ENCODE peak calls at places on chromosomes 7 and 10, in six cellular contexts. Q is IMR-90, L is neuronal stem cell, P is mesenchymal stem cell, Z is H9, I is H1. N is an unnamed sample.

GRCh38 chr10:34670101-34670500 is 145.0 kb downstream of the PARD3 start:
- DNase-seq in Z (no peak), I (no peak), L (no peak), Q (no peak), P (no peak), N (no peak)

GRCh38 chr10:120131183-120131582 is 238.7 kb downstream of the SEC23IP start:
- DNase-seq in P (no peak), I (peak), Z (peak), Q (no peak), L (peak), N (peak)

GRCh38 chr7:100483728-100484635 is at the start of gene NYAP1:
- DNase-seq in Q (peak), L (peak), Z (peak), P (peak), I (no peak), N (peak)

GRCh38 chr10:34748767-34749166 is 66.3 kb downstream of the PARD3 start:
- DNase-seq in Z (no peak), L (no peak), Q (no peak), I (no peak), P (no peak), N (no peak)

GRCh38 chr10:76301950-76302349 is 870.5 kb downstream of the LRMDA start:
- DNase-seq in Q (no peak), L (no peak), Z (no peak), P (no peak), I (no peak), N (no peak)

GRCh38 chr7:50982626-50983025 is 199.9 kb upstream of the GRB10 start:
- DNase-seq in Z (peak), I (no peak), L (no peak), Q (no peak), P (no peak), N (no peak)

GRCh38 chr10:71657604-71658348 is 61.8 kb downstream of the C10orf105 start:
- DNase-seq in P (no peak), I (peak), L (peak), Q (no peak), Z (peak), N (no peak)

GRCh38 chr7:50633414-50633710 is 68.2 kb upstream of the DDC start:
- DNase-seq in Q (peak), Z (no peak), P (peak), L (no peak), I (no peak), N (peak)

GRCh38 chr10:75191821-75192568 is 18.6 kb upstream of the VDAC2 start:
- DNase-seq in I (no peak), Q (peak), L (no peak), P (peak), Z (no peak), N (peak)

GRCh38 chr7:26485421-26486019 is 193.9 kb downstream of the SNX10 start:
- DNase-seq in I (no peak), Z (no peak), L (no peak), P (peak), Q (no peak), N (no peak)

GRCh38 chr7:140242057-140243031 is 65.6 kb upstream of the KDM7A start:
- DNase-seq in Z (no peak), L (no peak), P (no peak), Q (no peak), I (no peak), N (no peak)

GRCh38 chr10:78185693-78186055 is 152.0 kb downstream of the RPS24 start:
- DNase-seq in P (no peak), I (no peak), Q (no peak), Z (no peak), L (no peak), N (no peak)

GRCh38 chr10:87623191-87623590 is 36.5 kb upstream of the PAPSS2 start:
- DNase-seq in Z (no peak), L (no peak), Q (no peak), P (no peak), I (no peak), N (no peak)

GRCh38 chr10:49362596-49363260 is 33.2 kb downstream of the DRGX start:
- DNase-seq in P (no peak), I (no peak), Q (no peak), L (no peak), Z (no peak), N (no peak)

GRCh38 chr7:78326189-78326588 is 527.6 kb downstream of the PHTF2 start:
- DNase-seq in Q (peak), P (peak), L (no peak), Z (no peak), I (no peak), N (peak)

GRCh38 chr10:129929343-129930297 is 34.5 kb downstream of the EBF3 start:
- DNase-seq in Q (no peak), Z (peak), L (no peak), I (no peak), P (no peak), N (no peak)

GRCh38 chr7:133668296-133669060 is 415.6 kb downstream of the EXOC4 start:
- DNase-seq in I (no peak), Q (peak), L (no peak), Z (no peak), P (no peak), N (no peak)

GRCh38 chr7:2398506-2398905 is 4.9 kb upstream of the CHST12 start:
- DNase-seq in L (no peak), P (no peak), I (no peak), Q (no peak), Z (no peak), N (no peak)

GRCh38 chr7:41045556-41046123 is 657.2 kb downstream of the INHBA start:
- DNase-seq in P (no peak), I (no peak), L (no peak), Z (peak), Q (no peak), N (peak)

GRCh38 chr10:76012928-76013327 is 581.5 kb downstream of the LRMDA start:
- DNase-seq in Z (no peak), Q (no peak), P (no peak), L (peak), I (no peak), N (no peak)

GRCh38 chr10:107576746-107577145 is 412.2 kb upstream of the SORCS1 start:
- DNase-seq in I (no peak), Q (no peak), P (no peak), L (no peak), Z (no peak), N (no peak)

GRCh38 chr10:110840225-110840922 is 31.4 kb upstream of the PDCD4 start:
- DNase-seq in P (no peak), L (no peak), Q (no peak), I (no peak), Z (no peak), N (no peak)

GRCh38 chr10:35421553-35422178 is 85.4 kb downstream of the CCNY start:
- DNase-seq in Q (peak), L (no peak), P (peak), I (no peak), Z (no peak), N (peak)

GRCh38 chr7:31850066-31850465 is 163.1 kb downstream of the PPP1R17 start:
- DNase-seq in L (no peak), Z (no peak), Q (peak), I (no peak), P (peak), N (no peak)

GRCh38 chr10:48442090-48442808 is 135.8 kb downstream of the MAPK8 start:
- DNase-seq in Q (no peak), P (no peak), Z (peak), I (no peak), L (no peak), N (no peak)

GRCh38 chr10:85741626-85742300 is 624.8 kb downstream of the GRID1 start:
- DNase-seq in L (no peak), P (no peak), I (no peak), Q (no peak), Z (no peak), N (no peak)

GRCh38 chr7:26492816-26493215 is 201.2 kb downstream of the SNX10 start:
- DNase-seq in Z (no peak), L (no peak), Q (no peak), P (no peak), I (no peak), N (no peak)

GRCh38 chr10:35448687-35449662 is 112.7 kb downstream of the CCNY start:
- DNase-seq in Q (no peak), I (no peak), L (no peak), P (peak), Z (no peak), N (no peak)

GRCh38 chr10:16656886-16657285 is 135.2 kb upstream of the C1QL3 start:
- DNase-seq in Z (no peak), Q (no peak), I (no peak), P (no peak), L (no peak), N (no peak)

GRCh38 chr10:133453516-133454203 is at the start of gene SCART1:
- DNase-seq in I (no peak), Z (no peak), Q (no peak), P (no peak), L (no peak), N (no peak)

GRCh38 chr10:97505152-97505551 is 6.4 kb downstream of the UBTD1 start:
- DNase-seq in P (no peak), Z (no peak), L (no peak), I (no peak), Q (no peak), N (no peak)

GRCh38 chr10:133355991-133356390 is 1.8 kb downstream of the FUOM start:
- DNase-seq in P (no peak), Z (no peak), I (no peak), Q (no peak), L (no peak), N (no peak)

GRCh38 chr10:3415038-3415736 is 242.6 kb upstream of the PITRM1 start:
- DNase-seq in L (no peak), P (no peak), Z (no peak), Q (no peak), I (no peak), N (no peak)

GRCh38 chr7:116429986-116430619 is 69.4 kb upstream of the CAV2 start:
- DNase-seq in Z (no peak), I (no peak), P (no peak), L (no peak), Q (no peak), N (no peak)

GRCh38 chr7:155094636-155095035 is 24.5 kb downstream of the HTR5A start:
- DNase-seq in L (no peak), I (no peak), Q (no peak), P (no peak), Z (no peak), N (no peak)

GRCh38 chr7:155090647-155091046 is 20.5 kb downstream of the HTR5A start:
- DNase-seq in I (no peak), L (no peak), Q (no peak), P (no peak), Z (no peak), N (no peak)

GRCh38 chr7:155097338-155097737 is 27.2 kb downstream of the HTR5A start:
- DNase-seq in P (no peak), I (no peak), Z (no peak), L (no peak), Q (no peak), N (no peak)

DNA sequence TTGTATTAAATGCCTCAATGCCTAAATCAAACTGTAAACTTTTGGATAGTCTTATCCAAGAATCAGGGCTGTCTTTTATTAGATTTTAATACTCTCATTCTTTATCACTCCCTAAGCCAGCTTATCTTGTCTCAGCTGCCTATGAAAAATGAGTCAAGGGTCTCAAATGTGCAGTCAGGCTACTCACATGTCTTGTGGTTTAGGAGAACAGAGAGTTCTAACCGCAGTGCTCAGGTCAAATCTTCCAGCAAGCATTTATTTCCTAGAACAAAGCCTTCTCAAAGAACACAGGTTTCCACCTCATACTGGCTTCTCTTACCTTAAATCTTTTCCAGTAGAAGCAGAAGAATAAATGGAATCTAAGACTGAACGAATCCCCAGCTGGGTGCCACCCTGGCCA is 23.5 kb downstream of the HTR5A start:
- DNase-seq in I (no peak), Z (no peak), Q (no peak), P (no peak), L (no peak), N (no peak)
- H3K4me2 ChIP-seq in I (no peak), Z (no peak), Q (no peak), P (no peak), L (no peak), N (no peak)

GRCh38 chr7:71511361-71511807 is 379.4 kb downstream of the GALNT17 start:
- DNase-seq in P (no peak), Q (no peak), L (no peak), Z (peak), I (peak), N (no peak)
- H2BK5ac ChIP-seq in P (no peak), Q (no peak), L (no peak), Z (no peak), I (peak), N (no peak)

GRCh38 chr7:138033241-138033640 is 31.4 kb upstream of the CREB3L2 start:
- DNase-seq in I (no peak), L (no peak), Z (no peak), Q (no peak), P (no peak), N (no peak)
- H3K14ac ChIP-seq in I (no peak), L (no peak), Z (no peak), Q (no peak), P (no peak), N (no peak)

GRCh38 chr7:112171673-112172072 is 34.5 kb downstream of the DOCK4 start:
- DNase-seq in Q (no peak), I (no peak), P (no peak), Z (no peak), L (no peak), N (no peak)

GRCh38 chr7:112174192-112174591 is 32.0 kb downstream of the DOCK4 start:
- DNase-seq in L (no peak), I (no peak), Z (no peak), P (no peak), Q (no peak), N (no peak)

GRCh38 chr7:112176241-112176640 is 30.0 kb downstream of the DOCK4 start:
- DNase-seq in P (no peak), L (no peak), I (no peak), Z (no peak), Q (no peak), N (no peak)

GRCh38 chr7:112176693-112177415 is 29.3 kb downstream of the DOCK4 start:
- DNase-seq in Z (no peak), I (no peak), Q (no peak), L (no peak), P (no peak), N (peak)

GRCh38 chr7:112173214-112173905 is 32.8 kb downstream of the DOCK4 start:
- DNase-seq in P (no peak), Q (no peak), Z (no peak), I (no peak), L (no peak), N (no peak)
- H3K4me2 ChIP-seq in P (no peak), Q (no peak), Z (no peak), I (no peak), L (no peak), N (no peak)